ENCODE peak calls at places on chromosomes 6 and 20, in four cellular contexts. One of them, this sample, is unnamed.

GRCh38 chr20:57618091-57618765 is 2.0 kb downstream of the ZBP1 start:
- DNase-seq in AG10803: no peak
- DNase-seq in prostate gland: peak; percentile 40
- DNase-seq in left ventricle myocardium inferior: no peak
- DNase-seq in this sample: no peak

GRCh38 chr20:44911264-44911921 is 1.5 kb downstream of the PABPC1L start:
- DNase-seq in left ventricle myocardium inferior: no peak
- DNase-seq in prostate gland: peak; percentile 16
- DNase-seq in AG10803: peak; percentile 29
- DNase-seq in this sample: peak; percentile 41

GRCh38 chr6:112150363-112150762 is 63.0 kb downstream of the FAM229B start:
- DNase-seq in prostate gland: no peak
- DNase-seq in left ventricle myocardium inferior: no peak
- DNase-seq in AG10803: peak; percentile 68
- DNase-seq in this sample: no peak

GRCh38 chr6:160972111-160972510 is 19.5 kb upstream of the MAP3K4 start:
- DNase-seq in AG10803: peak; percentile 96
- DNase-seq in prostate gland: no peak
- DNase-seq in left ventricle myocardium inferior: no peak
- DNase-seq in this sample: peak; percentile 94

GRCh38 chr20:11108102-11108842 is 434.5 kb upstream of the JAG1 start:
- DNase-seq in prostate gland: no peak
- DNase-seq in AG10803: no peak
- DNase-seq in left ventricle myocardium inferior: peak; percentile 26
- DNase-seq in this sample: no peak

GRCh38 chr6:1389791-1390070 is 355 bp downstream of the FOXF2 start:
- DNase-seq in AG10803: no peak
- DNase-seq in prostate gland: no peak
- DNase-seq in left ventricle myocardium inferior: no peak
- DNase-seq in this sample: no peak

GRCh38 chr20:10665027-10665561 is 8.7 kb downstream of the JAG1 start:
- DNase-seq in AG10803: no peak
- DNase-seq in left ventricle myocardium inferior: no peak
- DNase-seq in prostate gland: peak; percentile 72
- DNase-seq in this sample: no peak

GRCh38 chr6:101281266-101281665 is 112.2 kb upstream of the GRIK2 start:
- DNase-seq in left ventricle myocardium inferior: no peak
- DNase-seq in AG10803: no peak
- DNase-seq in prostate gland: no peak
- DNase-seq in this sample: no peak

GRCh38 chr20:4439461-4439860 is 282.2 kb upstream of the PRND start:
- DNase-seq in prostate gland: no peak
- DNase-seq in left ventricle myocardium inferior: no peak
- DNase-seq in AG10803: peak; percentile 53
- DNase-seq in this sample: peak; percentile 32

GRCh38 chr6:83442752-83443151 is 11.9 kb upstream of the ME1 start:
- DNase-seq in left ventricle myocardium inferior: no peak
- DNase-seq in prostate gland: no peak
- DNase-seq in AG10803: peak; percentile 12
- DNase-seq in this sample: peak; percentile 44

GRCh38 chr6:100685747-100686146 is 195.4 kb downstream of the ASCC3 start:
- DNase-seq in prostate gland: no peak
- DNase-seq in AG10803: no peak
- DNase-seq in left ventricle myocardium inferior: no peak
- DNase-seq in this sample: no peak

GRCh38 chr20:64038579-64039292 is 2.8 kb downstream of the C20orf204 start:
- DNase-seq in left ventricle myocardium inferior: peak; percentile 74
- DNase-seq in prostate gland: peak; percentile 54
- DNase-seq in AG10803: peak; percentile 50
- DNase-seq in this sample: peak; percentile 34

GRCh38 chr6:43990627-43991619 is 136.3 kb downstream of the MRPL14 start:
- DNase-seq in left ventricle myocardium inferior: no peak
- DNase-seq in AG10803: peak; percentile 45
- DNase-seq in prostate gland: no peak
- DNase-seq in this sample: peak; percentile 75

GRCh38 chr20:38418509-38419204 is 16.5 kb downstream of the SNHG17 start:
- DNase-seq in prostate gland: no peak
- DNase-seq in left ventricle myocardium inferior: peak; percentile 58
- DNase-seq in AG10803: peak; percentile 61
- DNase-seq in this sample: peak; percentile 27

GRCh38 chr6:89999154-89999553 is 104.9 kb downstream of the GJA10 start:
- DNase-seq in left ventricle myocardium inferior: peak; percentile 44
- DNase-seq in AG10803: peak; percentile 27
- DNase-seq in prostate gland: no peak
- DNase-seq in this sample: no peak

GRCh38 chr6:30311101-30311500 is 15.6 kb upstream of the TRIM39 start:
- DNase-seq in left ventricle myocardium inferior: no peak
- DNase-seq in prostate gland: no peak
- DNase-seq in AG10803: no peak
- DNase-seq in this sample: no peak

GRCh38 chr6:36249010-36249409 is 20.9 kb upstream of the PNPLA1 start:
- DNase-seq in left ventricle myocardium inferior: no peak
- DNase-seq in prostate gland: no peak
- DNase-seq in AG10803: peak; percentile 33
- DNase-seq in this sample: peak; percentile 16

GRCh38 chr6:108592371-108593337 is 31.9 kb downstream of the FOXO3 start:
- DNase-seq in left ventricle myocardium inferior: no peak
- DNase-seq in prostate gland: peak; percentile 44
- DNase-seq in AG10803: peak; percentile 91
- DNase-seq in this sample: peak; percentile 87

GRCh38 chr20:419556-420168 is 11.6 kb downstream of the RBCK1 start:
- DNase-seq in prostate gland: peak; percentile 44
- DNase-seq in AG10803: no peak
- DNase-seq in left ventricle myocardium inferior: no peak
- DNase-seq in this sample: no peak

GRCh38 chr6:106533079-106533478 is 96.2 kb downstream of the RTN4IP1 start:
- DNase-seq in AG10803: no peak
- DNase-seq in left ventricle myocardium inferior: no peak
- DNase-seq in prostate gland: no peak
- DNase-seq in this sample: no peak

GRCh38 chr6:134347916-134348805 is 30.2 kb upstream of the SGK1 start:
- DNase-seq in AG10803: peak; percentile 81
- DNase-seq in left ventricle myocardium inferior: peak; percentile 23
- DNase-seq in prostate gland: no peak
- DNase-seq in this sample: peak; percentile 99

GRCh38 chr6:136526196-136526930 is 23.9 kb downstream of the MAP7 start:
- DNase-seq in prostate gland: peak; percentile 27
- DNase-seq in left ventricle myocardium inferior: peak; percentile 22
- DNase-seq in AG10803: peak; percentile 76
- DNase-seq in this sample: peak; percentile 62

GRCh38 chr6:80163754-80164187 is 57.3 kb downstream of the BCKDHB start:
- DNase-seq in AG10803: peak; percentile 82
- DNase-seq in left ventricle myocardium inferior: no peak
- DNase-seq in prostate gland: no peak
- DNase-seq in this sample: peak; percentile 82

GRCh38 chr6:159390384-159390783 is 221.2 kb downstream of the FNDC1 start:
- DNase-seq in AG10803: peak; percentile 45
- DNase-seq in prostate gland: no peak
- DNase-seq in left ventricle myocardium inferior: peak; percentile 29
- DNase-seq in this sample: no peak

GRCh38 chr6:139173172-139173571 is 38.3 kb downstream of the HECA start:
- DNase-seq in prostate gland: no peak
- DNase-seq in AG10803: no peak
- DNase-seq in left ventricle myocardium inferior: no peak
- DNase-seq in this sample: no peak

GRCh38 chr6:25166955-25167753 is 112.0 kb upstream of the CARMIL1 start:
- DNase-seq in left ventricle myocardium inferior: no peak
- DNase-seq in prostate gland: no peak
- DNase-seq in AG10803: no peak
- DNase-seq in this sample: no peak

GRCh38 chr6:32196682-32197616 is 4.5 kb upstream of the GPSM3 start:
- DNase-seq in prostate gland: no peak
- DNase-seq in left ventricle myocardium inferior: peak; percentile 55
- DNase-seq in AG10803: no peak
- DNase-seq in this sample: peak; percentile 4

DNA sequence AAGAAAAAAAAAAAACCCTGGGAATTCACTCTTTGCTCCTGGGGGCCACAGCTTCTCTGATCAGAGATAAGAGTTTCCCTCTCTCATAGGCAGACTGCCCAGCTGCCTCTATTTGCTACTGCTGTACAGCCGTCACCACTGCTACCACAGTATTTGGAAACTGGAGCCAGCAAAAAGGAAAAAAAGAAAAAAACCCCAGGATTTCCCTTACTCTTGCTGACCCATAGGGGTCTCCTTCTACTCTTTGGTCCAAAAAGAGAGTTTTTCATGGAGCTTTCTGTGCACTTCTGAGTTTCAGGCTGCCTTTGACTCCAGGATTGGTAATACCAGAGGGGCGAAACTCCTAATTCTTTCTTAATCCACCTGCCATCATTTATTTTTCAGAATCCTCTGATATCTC is 89.7 kb downstream of the MDGA1 start:
- DNase-seq in AG10803: peak; percentile 34
- DNase-seq in prostate gland: no peak
- DNase-seq in left ventricle myocardium inferior: no peak
- DNase-seq in this sample: peak; percentile 65
- TF ChIP-seq CTCF in AG10803: peak; percentile 58
- TF ChIP-seq CTCF in prostate gland: no peak
- TF ChIP-seq CTCF in left ventricle myocardium inferior: peak; percentile 38
- TF ChIP-seq CTCF in this sample: peak; percentile 68

DNA sequence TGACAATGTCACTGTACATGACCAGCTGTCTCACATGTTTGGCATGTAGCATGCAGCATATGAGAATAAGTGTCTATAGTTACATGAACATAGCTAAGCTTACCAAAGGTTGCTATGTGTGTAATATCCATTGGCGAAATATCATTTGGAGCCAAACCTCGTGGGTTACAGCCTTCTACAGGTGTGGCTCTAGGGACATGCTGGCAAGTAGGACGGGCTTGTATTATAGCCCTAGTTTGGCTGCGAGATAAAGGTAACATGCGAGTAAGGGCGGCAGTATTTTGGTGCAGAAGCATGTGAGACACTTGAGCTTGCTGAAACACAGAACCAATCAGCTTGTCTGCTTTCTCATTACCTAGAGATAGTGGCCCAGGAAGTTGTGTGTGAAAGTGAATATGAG is 6.4 kb upstream of the ABHD12 start:
- DNase-seq in AG10803: no peak
- DNase-seq in left ventricle myocardium inferior: no peak
- DNase-seq in prostate gland: no peak
- DNase-seq in this sample: no peak
- TF ChIP-seq CTCF in AG10803: no peak
- TF ChIP-seq CTCF in left ventricle myocardium inferior: no peak
- TF ChIP-seq CTCF in prostate gland: no peak
- TF ChIP-seq CTCF in this sample: no peak

GRCh38 chr20:53578492-53579222 is 15.0 kb downstream of the ZNF217 start:
- DNase-seq in prostate gland: peak; percentile 86
- DNase-seq in AG10803: peak; percentile 89
- DNase-seq in left ventricle myocardium inferior: no peak
- DNase-seq in this sample: peak; percentile 88

GRCh38 chr20:53579266-53579580 is 14.4 kb downstream of the ZNF217 start:
- DNase-seq in prostate gland: no peak
- DNase-seq in left ventricle myocardium inferior: no peak
- DNase-seq in AG10803: no peak
- DNase-seq in this sample: no peak

GRCh38 chr20:53581444-53582311 is 12.0 kb downstream of the ZNF217 start:
- DNase-seq in left ventricle myocardium inferior: no peak
- DNase-seq in prostate gland: no peak
- DNase-seq in AG10803: no peak
- DNase-seq in this sample: no peak

GRCh38 chr20:53579581-53580375 is 13.9 kb downstream of the ZNF217 start:
- DNase-seq in AG10803: peak; percentile 87
- DNase-seq in prostate gland: peak; percentile 46
- DNase-seq in left ventricle myocardium inferior: no peak
- DNase-seq in this sample: peak; percentile 58

DNA sequence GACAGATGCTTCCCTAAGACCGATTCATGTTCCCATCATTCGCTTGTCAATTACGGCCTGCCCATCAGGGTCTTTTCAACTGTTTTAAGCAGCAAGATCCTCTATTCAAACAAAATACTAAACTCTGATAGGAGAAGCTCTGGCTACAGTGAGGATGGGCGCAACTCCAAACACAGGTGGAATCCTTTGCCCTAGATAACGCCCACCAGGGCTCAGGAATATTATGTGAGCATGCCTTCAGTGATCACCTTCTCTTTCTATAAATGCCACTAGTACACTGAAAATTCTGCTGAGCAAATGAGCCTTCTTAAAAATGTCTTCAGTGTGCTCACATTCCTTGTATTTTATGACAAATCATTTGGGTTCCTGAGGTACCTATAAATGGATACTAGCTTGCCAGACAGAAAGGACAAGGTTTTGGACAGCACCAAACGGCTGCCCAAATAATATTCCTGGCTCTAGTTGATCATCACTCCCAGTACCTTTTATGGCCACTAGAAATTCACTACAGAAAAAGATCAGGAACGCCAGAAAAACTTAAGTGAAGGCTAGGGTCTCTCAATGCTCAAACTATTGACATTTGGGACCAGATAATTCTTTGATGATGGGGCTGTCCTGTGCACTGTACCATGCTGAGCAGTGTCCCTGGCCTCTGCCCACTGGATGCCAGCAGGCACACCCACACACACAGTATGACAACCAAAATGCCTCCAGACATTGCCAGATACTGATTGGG is 13.1 kb downstream of the ZNF217 start:
- DNase-seq in AG10803: no peak
- DNase-seq in left ventricle myocardium inferior: no peak
- DNase-seq in prostate gland: no peak
- DNase-seq in this sample: no peak
- TF ChIP-seq CTCF in AG10803: peak; percentile 37
- TF ChIP-seq CTCF in left ventricle myocardium inferior: peak; percentile 32
- TF ChIP-seq CTCF in prostate gland: peak; percentile 30
- TF ChIP-seq CTCF in this sample: no peak

GRCh38 chr20:5938456-5939029 is 11.8 kb downstream of the TRMT6 start:
- DNase-seq in prostate gland: no peak
- DNase-seq in left ventricle myocardium inferior: no peak
- DNase-seq in AG10803: no peak
- DNase-seq in this sample: no peak

GRCh38 chr20:5932796-5933195 is 17.5 kb downstream of the TRMT6 start:
- DNase-seq in left ventricle myocardium inferior: no peak
- DNase-seq in AG10803: no peak
- DNase-seq in prostate gland: no peak
- DNase-seq in this sample: no peak

GRCh38 chr20:5935384-5935783 is 14.9 kb downstream of the TRMT6 start:
- DNase-seq in AG10803: no peak
- DNase-seq in prostate gland: no peak
- DNase-seq in left ventricle myocardium inferior: no peak
- DNase-seq in this sample: no peak

GRCh38 chr20:5931411-5931810 is 18.9 kb downstream of the TRMT6 start:
- DNase-seq in left ventricle myocardium inferior: no peak
- DNase-seq in prostate gland: no peak
- DNase-seq in AG10803: no peak
- DNase-seq in this sample: no peak

DNA sequence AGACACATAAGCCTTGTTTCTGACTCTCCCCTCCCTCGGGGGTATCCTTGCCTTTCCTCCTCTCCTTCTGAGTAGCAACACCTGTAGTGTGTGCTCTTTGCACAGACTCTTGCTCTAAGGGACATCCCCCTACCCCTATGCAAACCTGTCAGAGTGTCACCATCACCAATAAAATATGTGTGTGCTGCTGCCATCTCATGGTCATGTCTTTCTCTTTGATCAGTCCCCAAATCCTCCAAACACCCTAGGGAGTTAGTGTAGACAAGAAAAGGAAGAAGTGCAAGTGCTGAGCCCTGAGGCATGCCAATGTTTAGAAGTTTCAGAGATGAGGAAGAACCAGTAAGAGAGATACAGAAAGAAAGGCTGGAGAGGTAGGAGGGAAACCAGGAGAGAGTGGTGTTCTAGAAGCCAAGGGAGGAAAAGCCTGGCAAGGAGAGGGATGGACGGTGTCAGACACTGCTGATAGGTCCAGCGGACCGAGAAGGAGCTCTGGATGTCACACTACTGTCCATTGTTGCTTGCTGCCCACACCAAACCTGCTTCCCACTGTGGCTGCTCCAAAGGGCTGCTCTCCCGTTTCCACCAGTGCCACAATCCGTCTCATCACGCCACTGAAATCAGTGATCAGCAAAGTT is 16.4 kb downstream of the TRMT6 start:
- DNase-seq in AG10803: no peak
- DNase-seq in prostate gland: no peak
- DNase-seq in left ventricle myocardium inferior: no peak
- DNase-seq in this sample: no peak
- TF ChIP-seq CTCF in AG10803: no peak
- TF ChIP-seq CTCF in prostate gland: peak; percentile 25
- TF ChIP-seq CTCF in left ventricle myocardium inferior: peak; percentile 55
- TF ChIP-seq CTCF in this sample: peak; percentile 23